ENCODE peak calls at places on chromosome 19, in eight cellular contexts. Z is cardiac fibroblast, D is AG04449, O is A549, C is Panc1, R is lower lobe of right lung, F is AG09309, K is kidney epithelial cell. S is an unnamed sample.

GRCh38 chr19:14337510-14337909 is 43.7 kb upstream of the ADGRE5 start:
- DNase-seq in Z (peak), D (no peak), O (peak), C (no peak), R (peak), F (no peak), K (no peak), S (no peak)

GRCh38 chr19:55643003-55643732 is at the start of gene ZNF581:
- DNase-seq in Z (peak), D (no peak), O (peak), C (no peak), R (peak), F (no peak), K (no peak), S (peak)

GRCh38 chr19:38826856-38827551 is 4.6 kb downstream of the ECH1 start:
- DNase-seq in Z (no peak), D (no peak), O (no peak), C (no peak), R (no peak), F (no peak), K (no peak), S (no peak)

GRCh38 chr19:2049741-2050348 is 1.2 kb downstream of the MKNK2 start:
- DNase-seq in Z (peak), D (no peak), O (peak), C (no peak), R (peak), F (no peak), K (no peak), S (no peak)

GRCh38 chr19:48928164-48929005 is 5.1 kb upstream of the DHDH start:
- DNase-seq in Z (no peak), D (no peak), O (no peak), C (no peak), R (peak), F (no peak), K (no peak), S (no peak)

GRCh38 chr19:3975144-3975543 is 4.2 kb upstream of the DAPK3 start:
- DNase-seq in Z (no peak), D (no peak), O (no peak), C (no peak), R (no peak), F (no peak), K (no peak), S (no peak)

GRCh38 chr19:13051581-13052165 is 51.0 kb downstream of the LYL1 start:
- DNase-seq in Z (peak), D (no peak), O (peak), C (no peak), R (peak), F (no peak), K (no peak), S (no peak)

GRCh38 chr19:48329167-48329891 is 4.0 kb downstream of the EMP3 start:
- DNase-seq in Z (peak), D (no peak), O (no peak), C (no peak), R (no peak), F (no peak), K (no peak), S (no peak)

GRCh38 chr19:32858155-32858554 is 11.4 kb downstream of the SLC7A9 start:
- DNase-seq in Z (no peak), D (no peak), O (no peak), C (no peak), R (no peak), F (no peak), K (no peak), S (no peak)

GRCh38 chr19:47021536-47022139 is 2.0 kb downstream of the NPAS1 start:
- DNase-seq in Z (no peak), D (no peak), O (peak), C (no peak), R (no peak), F (no peak), K (no peak), S (no peak)

GRCh38 chr19:10333758-10334339 is 520 bp upstream of the RAVER1 start:
- DNase-seq in Z (no peak), D (no peak), O (no peak), C (no peak), R (no peak), F (no peak), K (no peak), S (no peak)

GRCh38 chr19:41707502-41707812 is 969 bp upstream of the CEACAM5 start:
- DNase-seq in Z (no peak), D (no peak), O (peak), C (no peak), R (no peak), F (no peak), K (no peak), S (no peak)

GRCh38 chr19:16851031-16851712 is 22.0 kb downstream of the SIN3B start:
- DNase-seq in Z (peak), D (no peak), O (no peak), C (no peak), R (no peak), F (no peak), K (peak), S (peak)

GRCh38 chr19:28018499-28018898 is 1194.5 kb downstream of the UQCRFS1 start:
- DNase-seq in Z (no peak), D (no peak), O (no peak), C (no peak), R (no peak), F (no peak), K (no peak), S (no peak)

GRCh38 chr19:45402469-45403070 is 2.3 kb downstream of the PPP1R13L start:
- DNase-seq in Z (peak), D (no peak), O (peak), C (no peak), R (peak), F (no peak), K (no peak), S (no peak)

GRCh38 chr19:48444129-48444932 is 1.5 kb upstream of the GRWD1 start:
- DNase-seq in Z (no peak), D (no peak), O (no peak), C (no peak), R (no peak), F (no peak), K (no peak), S (no peak)

GRCh38 chr19:4369109-4369887 is 25.9 kb downstream of the MPND start:
- DNase-seq in Z (no peak), D (no peak), O (no peak), C (no peak), R (peak), F (no peak), K (peak), S (no peak)

GRCh38 chr19:2507109-2507508 is 31.2 kb downstream of the GADD45B start:
- DNase-seq in Z (peak), D (no peak), O (peak), C (peak), R (no peak), F (no peak), K (no peak), S (no peak)

GRCh38 chr19:32336259-32337111 is 8.9 kb upstream of the ZNF507 start:
- DNase-seq in Z (peak), D (peak), O (peak), C (no peak), R (no peak), F (no peak), K (no peak), S (no peak)

GRCh38 chr19:16111909-16112752 is 442 bp downstream of the RAB8A start:
- DNase-seq in Z (no peak), D (no peak), O (no peak), C (no peak), R (no peak), F (no peak), K (no peak), S (no peak)

GRCh38 chr19:1360126-1360817 is 23.4 kb upstream of the NDUFS7 start:
- DNase-seq in Z (no peak), D (no peak), O (no peak), C (no peak), R (no peak), F (no peak), K (no peak), S (no peak)

GRCh38 chr19:13156968-13157882 is 7.0 kb downstream of the IER2 start:
- DNase-seq in Z (peak), D (no peak), O (peak), C (no peak), R (no peak), F (no peak), K (no peak), S (no peak)

GRCh38 chr19:46487178-46487801 is 8.4 kb downstream of the PNMA8B start:
- DNase-seq in Z (peak), D (no peak), O (no peak), C (no peak), R (no peak), F (no peak), K (no peak), S (no peak)

GRCh38 chr19:35318679-35319448 is 10.1 kb upstream of the CD22 start:
- DNase-seq in Z (peak), D (no peak), O (peak), C (peak), R (peak), F (peak), K (peak), S (no peak)

GRCh38 chr19:38917921-38918491 is 6.0 kb upstream of the CCER2 start:
- DNase-seq in Z (no peak), D (no peak), O (peak), C (no peak), R (peak), F (no peak), K (no peak), S (no peak)

GRCh38 chr19:39531834-39532232 is 819 bp downstream of the EID2B start:
- DNase-seq in Z (peak), D (no peak), O (no peak), C (no peak), R (no peak), F (no peak), K (no peak), S (no peak)

GRCh38 chr19:6737284-6737872 is at the start of gene GPR108:
- DNase-seq in Z (peak), D (peak), O (peak), C (peak), R (peak), F (peak), K (peak), S (peak)

GRCh38 chr19:3324405-3324856 is 42.0 kb upstream of the NFIC start:
- DNase-seq in Z (peak), D (no peak), O (peak), C (peak), R (peak), F (no peak), K (no peak), S (no peak)

GRCh38 chr19:42098781-42099180 is 22.8 kb downstream of the ZNF574 start:
- DNase-seq in Z (no peak), D (no peak), O (no peak), C (no peak), R (no peak), F (no peak), K (no peak), S (no peak)

GRCh38 chr19:3984584-3984907 is 717 bp downstream of the EEF2 start:
- DNase-seq in Z (no peak), D (no peak), O (no peak), C (no peak), R (no peak), F (no peak), K (no peak), S (no peak)

GRCh38 chr19:3451451-3451866 is 28.9 kb downstream of the SMIM24 start:
- DNase-seq in Z (no peak), D (no peak), O (peak), C (no peak), R (no peak), F (no peak), K (no peak), S (no peak)

GRCh38 chr19:18156841-18157464 is 4.0 kb downstream of the PIK3R2 start:
- DNase-seq in Z (peak), D (peak), O (peak), C (no peak), R (peak), F (peak), K (no peak), S (peak)

GRCh38 chr19:18304194-18304495 is 18.7 kb downstream of the LSM4 start:
- DNase-seq in Z (no peak), D (no peak), O (no peak), C (no peak), R (no peak), F (no peak), K (no peak), S (no peak)

GRCh38 chr19:51750381-51751124 is 1.1 kb downstream of the FPR1 start:
- DNase-seq in Z (peak), D (no peak), O (no peak), C (no peak), R (no peak), F (no peak), K (no peak), S (no peak)
- H3K4me3 ChIP-seq in Z (no peak), D (no peak), O (no peak), C (no peak), R (peak), F (no peak), K (no peak), S (no peak)

DNA sequence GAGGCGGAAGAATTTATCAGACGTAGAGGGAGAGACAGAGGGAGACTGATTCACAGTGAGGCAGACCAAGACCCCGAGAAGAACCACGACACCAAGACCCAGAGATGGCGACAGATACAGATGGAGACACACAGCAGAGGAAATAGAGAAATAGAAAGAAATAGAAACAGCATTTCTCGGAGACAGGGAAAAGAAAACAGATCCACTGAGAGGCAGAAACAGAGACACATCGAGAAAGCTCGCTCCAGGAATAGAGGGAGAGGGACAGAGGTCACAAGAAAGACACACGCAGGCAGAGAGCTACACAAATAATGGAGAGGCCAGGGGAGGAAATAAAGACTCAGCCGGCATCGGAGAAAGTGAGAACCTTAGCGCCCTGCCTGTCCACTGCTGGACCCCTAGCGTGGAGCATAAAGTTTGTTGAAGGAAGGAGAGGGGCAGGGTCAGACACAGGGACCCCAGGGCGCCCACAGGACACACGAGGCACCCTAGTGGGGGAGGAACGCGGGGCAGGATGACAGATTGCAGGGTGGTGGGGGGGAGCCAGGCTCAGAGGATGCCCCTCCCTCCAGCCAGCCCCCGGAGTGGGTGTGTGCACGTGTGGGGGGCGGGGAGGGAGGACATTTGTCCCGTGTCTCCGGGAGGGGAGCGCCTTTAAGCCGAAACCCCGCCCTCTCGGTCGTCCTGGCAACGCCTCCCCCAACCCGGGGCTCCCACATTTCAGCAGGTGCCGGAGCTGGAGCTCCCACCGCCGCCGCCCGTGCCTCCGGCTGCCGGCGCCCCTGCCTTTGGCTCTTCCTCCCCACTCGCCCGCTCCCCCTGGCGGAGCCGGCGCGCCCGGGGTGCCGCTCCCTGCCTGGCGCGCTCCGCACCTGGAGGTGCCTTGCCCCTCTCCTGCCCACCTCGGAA is at the start of gene PRKCG:
- DNase-seq in Z (no peak), D (no peak), O (peak), C (no peak), R (peak), F (no peak), K (no peak), S (no peak)
- TF ChIP-seq CTCF in Z (no peak), D (peak), O (peak), C (peak), R (peak), F (peak), K (peak), S (peak)

GRCh38 chr19:57008432-57008831 is 111.4 kb upstream of the USP29 start:
- DNase-seq in Z (no peak), D (no peak), O (no peak), C (no peak), R (no peak), F (no peak), K (no peak), S (no peak)

GRCh38 chr19:57002195-57002601 is 117.6 kb upstream of the USP29 start:
- DNase-seq in Z (no peak), D (no peak), O (no peak), C (no peak), R (no peak), F (no peak), K (no peak), S (no peak)

GRCh38 chr19:57002765-57003164 is 117.0 kb upstream of the USP29 start:
- DNase-seq in Z (no peak), D (no peak), O (no peak), C (no peak), R (no peak), F (no peak), K (no peak), S (no peak)

DNA sequence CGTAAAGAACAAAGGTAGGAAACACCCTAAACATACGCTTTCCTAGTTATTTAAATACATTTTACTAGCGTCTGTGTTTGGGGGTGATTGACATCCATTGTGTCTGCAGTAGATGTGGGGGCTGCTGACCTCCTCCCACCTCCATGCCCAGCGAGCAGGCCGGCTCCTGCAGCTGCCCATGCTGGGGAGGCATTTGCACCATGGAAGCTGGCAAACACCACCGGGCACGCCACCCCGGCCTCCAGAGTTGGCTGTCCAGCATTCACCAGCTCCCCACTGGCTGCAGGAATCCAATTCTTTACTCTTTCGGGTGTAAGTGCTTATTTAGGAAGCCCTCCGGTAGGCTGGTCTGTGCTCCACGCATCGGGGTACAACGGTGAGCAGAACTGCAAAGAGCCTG is 115.4 kb upstream of the USP29 start:
- DNase-seq in Z (no peak), D (no peak), O (no peak), C (no peak), R (no peak), F (no peak), K (no peak), S (no peak)
- H3K4me3 ChIP-seq in Z (no peak), D (no peak), O (no peak), C (no peak), R (no peak), F (no peak), K (no peak), S (no peak)

DNA sequence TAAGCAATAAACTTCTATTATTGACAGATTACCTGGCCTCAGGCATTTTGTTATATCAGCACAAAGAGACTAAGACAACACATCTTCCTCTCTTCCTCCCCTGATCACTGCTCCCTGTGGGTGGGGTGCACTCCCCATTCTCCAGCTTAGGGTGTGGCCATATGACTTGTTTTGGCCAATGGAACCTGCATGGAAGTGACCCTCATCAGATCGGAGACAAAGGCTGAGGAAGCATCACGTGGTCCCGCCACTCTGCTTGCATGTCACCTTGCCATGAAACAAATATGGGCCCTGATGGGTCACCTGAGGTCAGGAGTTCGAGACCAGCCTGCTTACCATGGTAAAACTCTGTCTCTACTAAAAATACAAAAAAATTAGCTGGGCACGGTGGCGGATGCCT is 13.7 kb upstream of the CCL25 start:
- DNase-seq in Z (no peak), D (no peak), O (no peak), C (no peak), R (no peak), F (no peak), K (no peak), S (no peak)
- TF ChIP-seq CTCF in Z (no peak), D (no peak), O (no peak), C (no peak), R (no peak), F (no peak), K (no peak), S (no peak)

DNA sequence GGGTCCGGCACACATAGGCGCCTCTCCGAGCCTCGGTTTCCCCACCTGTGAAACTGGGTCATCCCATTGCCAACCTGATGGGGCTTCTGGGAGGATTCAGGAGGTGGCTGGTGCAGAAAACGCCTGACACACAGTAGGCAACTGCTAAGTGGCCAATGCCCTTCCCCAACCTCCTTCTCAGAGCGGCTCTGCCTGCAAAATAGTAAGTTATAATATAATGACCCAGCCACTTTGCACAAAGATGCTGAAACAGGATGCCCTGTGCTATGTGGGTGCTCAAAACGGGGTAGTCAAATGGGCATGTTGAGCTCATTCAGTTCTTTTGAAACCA is 453 bp downstream of the MARCHF2 start:
- DNase-seq in Z (no peak), D (no peak), O (no peak), C (no peak), R (no peak), F (no peak), K (no peak), S (no peak)
- H3K4me3 ChIP-seq in Z (peak), D (peak), O (peak), C (peak), R (peak), F (peak), K (peak), S (peak)

DNA sequence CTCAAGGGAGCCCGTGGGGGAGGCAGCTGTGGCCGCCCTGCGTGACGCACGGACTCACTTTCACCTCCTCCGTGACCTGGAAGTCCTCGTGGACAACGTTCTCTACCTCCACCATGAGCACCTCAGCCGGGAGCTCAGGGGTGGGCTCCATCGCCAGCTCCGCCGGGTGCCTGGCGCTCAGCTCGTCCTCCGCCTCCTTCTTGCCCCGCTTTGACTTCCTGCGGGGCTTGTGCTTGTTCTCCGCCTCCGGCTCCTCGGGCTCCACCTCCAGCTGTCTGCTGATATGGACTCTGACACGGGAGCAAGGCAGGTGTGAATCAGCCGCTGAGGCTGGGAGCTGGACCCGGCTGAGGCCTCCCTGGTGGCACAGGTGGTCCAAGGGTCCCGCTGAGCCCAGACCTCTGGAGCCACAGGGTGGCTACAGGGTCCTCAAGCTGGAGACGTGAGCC is 8.2 kb downstream of the LONP1 start:
- DNase-seq in Z (no peak), D (no peak), O (no peak), C (no peak), R (no peak), F (no peak), K (no peak), S (no peak)
- TF ChIP-seq CTCF in Z (no peak), D (no peak), O (no peak), C (no peak), R (no peak), F (no peak), K (no peak), S (no peak)

S was measured in astrocyte of the cerebellum.